ENCODE peak calls at places on chromosome 17, in ten cellular contexts. Y is upper lobe of right lung; U is substantia nigra; L is effector CD4-positive, alpha-beta T cell; B is activated CD4-positive, alpha-beta T cell treated with anti-CD3 and anti-CD28 coated beads for 1 hour; S is fibroblast of lung; X is pons; V is germinal center; N is GM04504; J is stimulated activated CD4-positive, alpha-beta T cell treated with anti-CD3 and anti-CD28 coated beads, Interleukin-1b, Interleukin-23, amount 100 ng/mL, for 4 hours. W is an unnamed sample.

GRCh38 chr17:64781013-64781392 is 118.9 kb upstream of the SMURF2 start:
- DNase-seq in L (no peak), U (no peak), B (no peak), S (no peak), J (no peak), N (no peak), Y (peak), X (no peak), V (no peak), W (peak)

GRCh38 chr17:44362479-44362963 is 1.1 kb downstream of the FAM171A2 start:
- DNase-seq in B (no peak), U (no peak), X (no peak), N (no peak), S (no peak), V (no peak), Y (no peak), L (no peak), J (no peak), W (no peak)

GRCh38 chr17:18319604-18320256 is 4.6 kb downstream of the SMCR8 start:
- DNase-seq in S (peak), U (no peak), Y (no peak), J (no peak), V (no peak), B (no peak), L (no peak), N (no peak), X (peak), W (no peak)

GRCh38 chr17:76166168-76166567 is 25.1 kb upstream of the FOXJ1 start:
- DNase-seq in N (no peak), J (no peak), L (no peak), U (peak), B (no peak), V (no peak), X (peak), Y (no peak), S (peak), W (no peak)

GRCh38 chr17:31842416-31843381 is 16.3 kb downstream of the COPRS start:
- DNase-seq in B (peak), L (peak), N (peak), X (peak), S (peak), U (peak), J (peak), Y (peak), V (peak), W (no peak)

GRCh38 chr17:29050176-29050575 is 7.2 kb downstream of the PIPOX start:
- DNase-seq in B (no peak), N (no peak), S (no peak), U (no peak), L (no peak), Y (no peak), X (no peak), J (no peak), V (no peak), W (no peak)

GRCh38 chr17:66942453-66943264 is 21.8 kb upstream of the CACNG4 start:
- DNase-seq in U (no peak), B (no peak), X (no peak), L (no peak), S (no peak), N (no peak), Y (peak), V (no peak), J (no peak), W (no peak)

GRCh38 chr17:50076591-50077235 is 18.4 kb upstream of the PDK2 start:
- DNase-seq in Y (no peak), S (no peak), L (no peak), N (no peak), X (no peak), U (no peak), J (no peak), B (no peak), V (no peak), W (no peak)

GRCh38 chr17:76002100-76002499 is 1.4 kb downstream of the CDK3 start:
- DNase-seq in S (no peak), X (no peak), U (no peak), N (no peak), V (no peak), Y (no peak), L (no peak), B (no peak), J (no peak), W (no peak)

GRCh38 chr17:66716236-66717026 is 118.5 kb upstream of the CACNG5 start:
- DNase-seq in B (no peak), N (no peak), V (no peak), S (peak), X (no peak), L (no peak), J (no peak), U (no peak), Y (no peak), W (peak)

W was measured in mesenteric fat pad.